ENCODE peak calls at places on chromosome 14, in ten cellular contexts. P is ACHN; U is CD8-positive, alpha-beta memory T cell; J is activated CD8-positive, alpha-beta memory T cell treated with anti-CD3 and anti-CD28 coated beads for 48 hours; H is NCI-H774; F is mucosa of gallbladder; K is Peyer's patch; R is B cell; N is HFF-Myc; A is type B pancreatic cell. E is an unnamed sample.

GRCh38 chr14:94180655-94181271 is 6.6 kb downstream of the PPP4R4 start:
- DNase-seq in P (peak), H (peak), U (no peak), N (peak), A (no peak), K (no peak), F (no peak), J (no peak), R (no peak), E (peak)

GRCh38 chr14:100031506-100032281 is 33.5 kb upstream of the EVL start:
- DNase-seq in U (no peak), H (no peak), P (peak), F (peak), A (no peak), R (no peak), J (no peak), K (no peak), N (peak), E (no peak)

GRCh38 chr14:52873694-52874093 is 77.2 kb downstream of the FERMT2 start:
- DNase-seq in N (no peak), H (no peak), U (no peak), J (no peak), A (no peak), P (no peak), F (no peak), K (no peak), R (no peak), E (no peak)

GRCh38 chr14:38122241-38122640 is 85.5 kb upstream of the SSTR1 start:
- DNase-seq in H (no peak), N (no peak), U (no peak), P (no peak), A (no peak), F (no peak), J (no peak), K (no peak), R (no peak), E (no peak)

GRCh38 chr14:31239673-31240072 is 32.1 kb upstream of the HECTD1 start:
- DNase-seq in H (no peak), J (no peak), P (no peak), A (no peak), K (no peak), F (no peak), N (no peak), R (no peak), U (no peak), E (no peak)

GRCh38 chr14:104924421-104925213 is at the start of gene PLD4:
- DNase-seq in F (no peak), R (peak), J (no peak), N (no peak), A (no peak), P (no peak), U (no peak), H (no peak), K (no peak), E (peak)

GRCh38 chr14:99602054-99602787 is 1.8 kb downstream of the CCDC85C start:
- DNase-seq in R (no peak), P (no peak), U (no peak), A (no peak), K (peak), F (peak), H (no peak), N (no peak), J (no peak), E (no peak)

GRCh38 chr14:87944987-87945604 is 47.9 kb downstream of the GALC start:
- DNase-seq in P (peak), J (no peak), R (no peak), N (no peak), H (peak), U (no peak), F (no peak), K (no peak), A (no peak), E (peak)

GRCh38 chr14:95998656-95999055 is 40.5 kb upstream of the C14orf132 start:
- DNase-seq in R (no peak), A (no peak), U (no peak), J (no peak), N (peak), F (no peak), H (peak), P (peak), K (no peak), E (peak)

GRCh38 chr14:87877877-87878276 is 115.1 kb downstream of the GALC start:
- DNase-seq in N (peak), J (no peak), P (no peak), A (no peak), H (no peak), U (no peak), F (no peak), K (no peak), R (no peak), E (no peak)

GRCh38 chr14:99690636-99691035 is 6.5 kb downstream of the CYP46A1 start:
- DNase-seq in P (no peak), N (no peak), R (no peak), H (no peak), U (no peak), K (no peak), A (peak), J (no peak), F (no peak), E (no peak)

GRCh38 chr14:55794655-55795583 is 214.9 kb downstream of the KTN1 start:
- DNase-seq in J (no peak), A (no peak), K (no peak), H (no peak), U (no peak), P (no peak), N (no peak), R (no peak), F (no peak), E (no peak)

GRCh38 chr14:53894456-53894855 is 62.2 kb downstream of the BMP4 start:
- DNase-seq in R (no peak), H (no peak), P (peak), N (peak), K (no peak), A (no peak), U (no peak), F (no peak), J (no peak), E (no peak)

GRCh38 chr14:49461529-49462401 is 124.4 kb downstream of the RPS29 start:
- DNase-seq in A (no peak), F (peak), P (peak), J (no peak), R (peak), H (peak), U (peak), N (peak), K (no peak), E (peak)

GRCh38 chr14:105275267-105275946 is 25.4 kb downstream of the BRF1 start:
- DNase-seq in N (no peak), J (no peak), H (no peak), U (no peak), P (no peak), F (no peak), K (no peak), R (no peak), A (no peak), E (no peak)

GRCh38 chr14:100135073-100135472 is 24.4 kb downstream of the DEGS2 start:
- DNase-seq in N (no peak), F (no peak), J (no peak), K (no peak), U (no peak), A (no peak), R (no peak), H (no peak), P (no peak), E (no peak)

GRCh38 chr14:22388669-22389625 is 200.1 kb downstream of the DAD1 start:
- DNase-seq in K (no peak), H (no peak), A (no peak), J (no peak), P (no peak), U (no peak), F (no peak), R (no peak), N (no peak), E (no peak)

GRCh38 chr14:87491816-87492215 is 501.2 kb downstream of the GALC start:
- DNase-seq in U (no peak), F (no peak), R (no peak), H (no peak), K (no peak), J (no peak), N (no peak), A (no peak), P (no peak), E (no peak)

GRCh38 chr14:69716483-69717187 is 50.3 kb upstream of the SRSF5 start:
- DNase-seq in J (no peak), N (no peak), H (no peak), R (no peak), F (no peak), P (no peak), K (no peak), U (no peak), A (no peak), E (no peak)

GRCh38 chr14:69038449-69039286 is 59.6 kb upstream of the ACTN1 start:
- DNase-seq in U (no peak), P (no peak), K (no peak), A (no peak), F (no peak), R (no peak), H (no peak), J (no peak), N (peak), E (no peak)

GRCh38 chr14:33765251-33765650 is 185.6 kb downstream of the EGLN3 start:
- DNase-seq in R (no peak), F (no peak), N (no peak), J (no peak), A (no peak), U (no peak), H (no peak), P (no peak), K (no peak), E (no peak)

GRCh38 chr14:46322730-46323425 is 328.7 kb downstream of the RPL10L start:
- DNase-seq in R (no peak), U (no peak), P (no peak), N (no peak), K (no peak), J (no peak), H (no peak), F (no peak), A (no peak), E (no peak)

GRCh38 chr14:64186231-64187129 is 107.7 kb downstream of the ESR2 start:
- DNase-seq in K (no peak), N (no peak), R (no peak), U (no peak), A (no peak), J (no peak), P (no peak), H (no peak), F (no peak), E (no peak)

GRCh38 chr14:104794641-104795467 is 694 bp downstream of the AKT1 start:
- DNase-seq in K (peak), F (no peak), N (no peak), U (no peak), H (no peak), A (no peak), J (no peak), R (no peak), P (peak), E (peak)

GRCh38 chr14:26128931-26129674 is 468.7 kb downstream of the NOVA1 start:
- DNase-seq in K (no peak), N (no peak), P (no peak), H (no peak), R (no peak), J (no peak), F (no peak), A (no peak), U (no peak), E (no peak)

GRCh38 chr14:103857256-103857655 is 9.9 kb upstream of the PPP1R13B start:
- DNase-seq in F (no peak), U (no peak), H (no peak), P (no peak), K (peak), N (no peak), J (no peak), A (no peak), R (no peak), E (no peak)

GRCh38 chr14:21840765-21841164 is 167.1 kb upstream of the OR4E1 start:
- DNase-seq in H (no peak), P (peak), F (no peak), K (no peak), R (no peak), A (no peak), U (no peak), J (no peak), N (no peak), E (peak)

GRCh38 chr14:105865904-105866840 is 339.8 kb downstream of the TMEM121 start:
- DNase-seq in F (no peak), A (peak), U (peak), H (no peak), J (no peak), R (no peak), P (no peak), K (peak), N (no peak), E (no peak)

GRCh38 chr14:36238666-36239363 is 62.3 kb upstream of the PTCSC3 start:
- DNase-seq in U (no peak), F (no peak), P (no peak), R (no peak), N (peak), J (no peak), A (no peak), K (no peak), H (no peak), E (no peak)

GRCh38 chr14:57013987-57014386 is 203.7 kb upstream of the OTX2 start:
- DNase-seq in J (no peak), A (no peak), H (no peak), U (no peak), F (no peak), R (no peak), P (no peak), N (no peak), K (no peak), E (no peak)

GRCh38 chr14:63045612-63046320 is 508 bp upstream of the KCNH5 start:
- DNase-seq in K (peak), U (no peak), H (peak), A (peak), P (no peak), N (no peak), J (no peak), F (peak), R (no peak), E (no peak)

GRCh38 chr14:26870096-26870495 is 272.3 kb upstream of the NOVA1 start:
- DNase-seq in A (no peak), U (no peak), J (no peak), F (no peak), R (no peak), N (no peak), K (no peak), H (no peak), P (no peak), E (no peak)

GRCh38 chr14:20415723-20416622 is 2.7 kb upstream of the TEP1 start:
- DNase-seq in P (peak), R (peak), K (no peak), A (no peak), H (peak), U (no peak), F (peak), J (no peak), N (peak), E (peak)

GRCh38 chr14:23568600-23569310 is 1.2 kb upstream of the AP1G2 start:
- DNase-seq in U (no peak), H (no peak), R (no peak), P (peak), F (no peak), A (no peak), K (no peak), J (no peak), N (no peak), E (peak)

GRCh38 chr14:71482701-71483100 is 449.5 kb upstream of the RGS6 start:
- DNase-seq in U (no peak), R (no peak), N (no peak), P (no peak), K (no peak), H (no peak), F (no peak), A (no peak), J (no peak), E (no peak)

GRCh38 chr14:105397350-105397931 is 897 bp upstream of the TEX22 start:
- DNase-seq in U (no peak), J (no peak), A (no peak), R (no peak), H (no peak), N (no peak), P (no peak), K (no peak), F (no peak), E (no peak)

GRCh38 chr14:67820428-67820881 is 876 bp downstream of the RAD51B start:
- DNase-seq in K (no peak), P (peak), J (no peak), R (no peak), N (no peak), A (no peak), H (no peak), U (no peak), F (no peak), E (peak)

GRCh38 chr14:61671086-61671485 is 24.2 kb upstream of the HIF1A start:
- DNase-seq in K (no peak), P (no peak), N (no peak), H (no peak), J (no peak), F (no peak), U (peak), A (no peak), R (no peak), E (peak)

GRCh38 chr14:101624579-101624978 is 63.3 kb downstream of the DIO3 start:
- DNase-seq in U (no peak), A (no peak), F (no peak), K (no peak), R (no peak), N (no peak), J (no peak), H (no peak), P (no peak), E (no peak)